ENCODE peak calls at places on chromosomes 6 and 20, in eight cellular contexts. W is CD8-positive, alpha-beta T cell; Z is CD8-positive, alpha-beta memory T cell; N is lung; F is tibial nerve; P is upper lobe of right lung; M is A549; R is effector memory CD4-positive, alpha-beta T cell. C is an unnamed sample. For H3K4me1, the result is how much of the 10 kb centered on the place peaks cover.

GRCh38 chr20:32010096-32010495 is at the start of gene CCM2L:
- DNase-seq in W (no peak), Z (no peak), N (no peak), F (no peak), P (no peak), M (no peak), R (no peak), C (no peak)

GRCh38 chr20:62752671-62753501 is 43.4 kb upstream of the MRGBP start:
- DNase-seq in W (no peak), Z (no peak), N (no peak), F (no peak), P (no peak), M (no peak), R (no peak), C (no peak)

GRCh38 chr6:35092362-35093117 is 48.6 kb downstream of the TCP11 start:
- DNase-seq in W (no peak), Z (no peak), N (peak), F (no peak), P (no peak), M (no peak), R (no peak), C (peak)

GRCh38 chr6:35058827-35059522 is 82.2 kb downstream of the TCP11 start:
- DNase-seq in W (no peak), Z (peak), N (no peak), F (no peak), P (no peak), M (no peak), R (no peak), C (no peak)

GRCh38 chr6:131643262-131643631 is 6.1 kb downstream of the ENPP3 start:
- DNase-seq in W (no peak), Z (no peak), N (no peak), F (no peak), P (no peak), M (no peak), R (no peak), C (no peak)

GRCh38 chr6:71454083-71454482 is 165.5 kb downstream of the OGFRL1 start:
- DNase-seq in W (no peak), Z (no peak), N (no peak), F (no peak), P (no peak), M (no peak), R (no peak), C (no peak)

GRCh38 chr6:31083742-31084354 is 28.5 kb downstream of the C6orf15 start:
- DNase-seq in W (peak), Z (no peak), N (peak), F (peak), P (no peak), M (no peak), R (no peak), C (no peak)

GRCh38 chr6:15905488-15906392 is 223.1 kb upstream of the MYLIP start:
- DNase-seq in W (no peak), Z (no peak), N (no peak), F (no peak), P (no peak), M (no peak), R (no peak), C (no peak)

GRCh38 chr6:15242503-15242902 is 3.4 kb upstream of the JARID2 start:
- DNase-seq in W (no peak), Z (no peak), N (no peak), F (no peak), P (peak), M (no peak), R (no peak), C (no peak)

GRCh38 chr6:154705471-154706113 is 27.6 kb upstream of the SCAF8 start:
- DNase-seq in W (no peak), Z (no peak), N (no peak), F (no peak), P (no peak), M (no peak), R (no peak), C (no peak)

GRCh38 chr6:22468566-22468965 is 100.8 kb upstream of the HDGFL1 start:
- DNase-seq in W (no peak), Z (no peak), N (no peak), F (no peak), P (no peak), M (no peak), R (no peak), C (no peak)

GRCh38 chr20:16748058-16748457 is at the start of gene OTOR:
- DNase-seq in W (no peak), Z (no peak), N (no peak), F (no peak), P (no peak), M (no peak), R (no peak), C (no peak)

GRCh38 chr20:1857403-1857941 is 37.7 kb upstream of the SIRPA start:
- DNase-seq in W (no peak), Z (no peak), N (no peak), F (no peak), P (no peak), M (no peak), R (no peak), C (no peak)

GRCh38 chr6:72533601-72534000 is 88.3 kb upstream of the KCNQ5 start:
- DNase-seq in W (no peak), Z (no peak), N (no peak), F (no peak), P (no peak), M (no peak), R (no peak), C (no peak)

GRCh38 chr6:107561325-107561724 is 71.4 kb downstream of the SOBP start:
- DNase-seq in W (no peak), Z (no peak), N (no peak), F (peak), P (no peak), M (no peak), R (no peak), C (peak)
- H3K4me3 ChIP-seq in W (no peak), Z (no peak), N (no peak), F (no peak), P (no peak), M (no peak), R (no peak), C (no peak)

GRCh38 chr20:53850318-53850717 is 220.1 kb downstream of the BCAS1 start:
- DNase-seq in W (no peak), Z (no peak), N (no peak), F (no peak), P (no peak), M (no peak), R (no peak), C (no peak)

GRCh38 chr20:53848304-53848703 is 222.1 kb downstream of the BCAS1 start:
- DNase-seq in W (no peak), Z (no peak), N (no peak), F (no peak), P (no peak), M (no peak), R (no peak), C (no peak)

GRCh38 chr20:53847843-53848185 is 222.6 kb downstream of the BCAS1 start:
- DNase-seq in W (no peak), Z (no peak), N (no peak), F (no peak), P (no peak), M (no peak), R (no peak), C (no peak)

GRCh38 chr20:53847118-53847842 is 223.1 kb downstream of the BCAS1 start:
- DNase-seq in W (no peak), Z (peak), N (no peak), F (no peak), P (no peak), M (no peak), R (no peak), C (no peak)

GRCh38 chr20:53849471-53850059 is 220.8 kb downstream of the BCAS1 start:
- DNase-seq in W (no peak), Z (no peak), N (no peak), F (no peak), P (no peak), M (no peak), R (no peak), C (no peak)
- H3K4me1 ChIP-seq in W (under half), Z (under half), N (under half), F (under half), P (under half), M (under half), R (under half), C (under half)

GRCh38 chr20:58875111-58875510 is 22.6 kb downstream of the GNAS start:
- DNase-seq in W (no peak), Z (no peak), N (no peak), F (no peak), P (no peak), M (no peak), R (no peak), C (no peak)
- H3K4me3 ChIP-seq in W (no peak), Z (no peak), N (no peak), F (no peak), P (no peak), M (no peak), R (no peak), C (no peak)

GRCh38 chr20:49700411-49701185 is 13.1 kb downstream of the B4GALT5 start:
- DNase-seq in W (no peak), Z (no peak), N (no peak), F (no peak), P (no peak), M (no peak), R (no peak), C (no peak)
- H3K4me1 ChIP-seq in W (under half), Z (under half), N (under half), F (half or more), P (half or more), M (half or more), R (under half), C (half or more)

DNA sequence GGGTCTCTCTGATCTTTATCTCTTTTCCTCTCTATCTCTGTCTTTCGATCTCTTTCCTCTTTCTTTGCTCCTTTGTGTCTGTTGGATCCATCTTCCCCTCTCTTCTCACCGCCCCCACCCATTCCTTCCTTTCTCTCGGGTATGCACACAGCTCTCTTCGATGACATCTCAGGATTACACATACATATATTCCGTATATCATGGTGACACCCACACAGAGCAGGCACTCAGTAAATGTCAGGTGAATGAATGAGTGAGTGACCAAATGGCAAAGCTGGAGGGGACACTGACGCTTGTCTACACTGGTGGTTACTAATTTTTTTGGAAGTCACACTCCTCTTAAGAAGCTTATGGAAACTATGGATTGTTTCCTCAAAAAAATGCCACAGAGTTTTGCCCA is 9.9 kb downstream of the VSTM2L start:
- DNase-seq in W (no peak), Z (no peak), N (no peak), F (no peak), P (no peak), M (no peak), R (no peak), C (no peak)
- H3K4me3 ChIP-seq in W (no peak), Z (no peak), N (no peak), F (no peak), P (no peak), M (no peak), R (no peak), C (no peak)

GRCh38 chr6:489762-490161 is 98.2 kb downstream of the IRF4 start:
- DNase-seq in W (no peak), Z (no peak), N (no peak), F (no peak), P (no peak), M (no peak), R (no peak), C (no peak)
- H3K4me1 ChIP-seq in W (half or more), Z (half or more), N (under half), F (under half), P (under half), M (under half), R (under half), C (under half)

C was measured in sigmoid colon.